ENCODE peak calls at places on chromosomes 2 and 18, in five cellular contexts. P, Y, T, S and X are unnamed samples.
A peak's percentile ranks its signal among the peaks of the same experiment; 100 is the strongest.

GRCh38 chr2:201132518-201132917 is 16.6 kb downstream of the CFLAR start:
- DNase-seq in Y (no peak), P (no peak), T (no peak), S (no peak), X (no peak)

GRCh38 chr2:160209457-160209856 is 9.4 kb upstream of the ITGB6 start:
- DNase-seq in P (peak; percentile 37), S (peak; percentile 72), T (peak; percentile 68), Y (no peak), X (peak; percentile 34)

GRCh38 chr2:212905640-212906201 is 245.7 kb downstream of the IKZF2 start:
- DNase-seq in P (no peak), Y (no peak), T (no peak), S (no peak), X (no peak)

GRCh38 chr2:70954886-70955285 is 19.2 kb downstream of the ATP6V1B1 start:
- DNase-seq in S (no peak), P (no peak), T (no peak), Y (no peak), X (no peak)

GRCh38 chr2:18926633-18927524 is 337.5 kb upstream of the NT5C1B start:
- DNase-seq in S (no peak), P (no peak), Y (no peak), T (no peak), X (no peak)

GRCh38 chr2:16104345-16105177 is 164.2 kb downstream of the MYCN start:
- DNase-seq in Y (no peak), P (no peak), S (no peak), T (no peak), X (no peak)

GRCh38 chr2:53202063-53202462 is 565.5 kb upstream of the CHAC2 start:
- DNase-seq in Y (no peak), P (no peak), T (peak; percentile 7), S (peak; percentile 49), X (peak; percentile 25)

GRCh38 chr2:56009758-56010534 is 86.4 kb upstream of the EFEMP1 start:
- DNase-seq in T (peak; percentile 11), S (no peak), Y (no peak), P (no peak), X (no peak)

GRCh38 chr18:13453714-13454113 is 235.2 kb downstream of the LDLRAD4 start:
- DNase-seq in P (no peak), S (no peak), T (no peak), Y (no peak), X (no peak)

GRCh38 chr18:74200780-74201179 is 52.5 kb downstream of the TIMM21 start:
- DNase-seq in Y (no peak), S (no peak), T (no peak), P (no peak), X (no peak)

GRCh38 chr2:207693641-207694249 is 17.7 kb upstream of the CCNYL1 start:
- DNase-seq in T (no peak), S (no peak), P (no peak), Y (no peak), X (no peak)

GRCh38 chr18:43108469-43108868 is 7.0 kb downstream of the RIT2 start:
- DNase-seq in P (no peak), S (no peak), T (no peak), Y (no peak), X (no peak)